ENCODE peak calls at places on chromosomes 16 and 17, in eight cellular contexts. R, S, K, Z, Y, Q, L and W are unnamed samples.

GRCh38 chr17:57986841-57987581 is 1.0 kb downstream of the VEZF1 start:
- DNase-seq in R (no peak), S (peak; percentile 91), K (peak; percentile 58), Z (peak; percentile 81), Y (peak; percentile 42), Q (no peak), L (peak; percentile 57), W (no peak)

GRCh38 chr17:75008373-75008772 is 4.1 kb upstream of the MRPL58 start:
- DNase-seq in R (no peak), S (no peak), K (no peak), Z (no peak), Y (no peak), Q (no peak), L (no peak), W (no peak)

GRCh38 chr16:46986896-46987295 is 13.4 kb upstream of the DNAJA2 start:
- DNase-seq in R (no peak), S (no peak), K (no peak), Z (no peak), Y (no peak), Q (no peak), L (no peak), W (no peak)

GRCh38 chr16:48720266-48720665 is 110.3 kb upstream of the N4BP1 start:
- DNase-seq in R (no peak), S (peak; percentile 22), K (peak; percentile 79), Z (no peak), Y (peak; percentile 34), Q (peak; percentile 22), L (no peak), W (no peak)

GRCh38 chr17:27245230-27245696 is 48.7 kb upstream of the WSB1 start:
- DNase-seq in R (peak; percentile 41), S (peak; percentile 89), K (peak; percentile 73), Z (peak; percentile 95), Y (peak; percentile 36), Q (peak; percentile 83), L (peak; percentile 88), W (no peak)

GRCh38 chr17:71444011-71444574 is 676.7 kb upstream of the SOX9 start:
- DNase-seq in R (no peak), S (peak; percentile 20), K (no peak), Z (no peak), Y (no peak), Q (no peak), L (no peak), W (no peak)

GRCh38 chr17:82692268-82692667 is 6.2 kb downstream of the RAB40B start:
- DNase-seq in R (no peak), S (no peak), K (no peak), Z (no peak), Y (no peak), Q (no peak), L (no peak), W (no peak)

GRCh38 chr17:50584116-50584515 is 23.6 kb downstream of the CACNA1G start:
- DNase-seq in R (no peak), S (no peak), K (peak; percentile 55), Z (no peak), Y (no peak), Q (no peak), L (no peak), W (no peak)

GRCh38 chr16:12449374-12449773 is 354.3 kb downstream of the CPPED1 start:
- DNase-seq in R (no peak), S (no peak), K (no peak), Z (no peak), Y (no peak), Q (no peak), L (no peak), W (no peak)

GRCh38 chr17:61349350-61349749 is 50.3 kb upstream of the TBX2 start:
- DNase-seq in R (no peak), S (no peak), K (peak; percentile 41), Z (no peak), Y (no peak), Q (no peak), L (no peak), W (no peak)

GRCh38 chr17:72376486-72377345 is 255.9 kb downstream of the SOX9 start:
- DNase-seq in R (no peak), S (peak; percentile 48), K (no peak), Z (no peak), Y (no peak), Q (no peak), L (no peak), W (peak; percentile 70)

GRCh38 chr17:16870253-16871245 is 101.4 kb downstream of the TNFRSF13B start:
- DNase-seq in R (no peak), S (no peak), K (no peak), Z (no peak), Y (no peak), Q (no peak), L (no peak), W (no peak)

GRCh38 chr17:73956595-73957465 is 246.6 kb upstream of the RPL38 start:
- DNase-seq in R (no peak), S (no peak), K (peak; percentile 80), Z (no peak), Y (peak; percentile 82), Q (peak; percentile 34), L (peak; percentile 74), W (no peak)

GRCh38 chr16:56140645-56141044 is 50.6 kb upstream of the GNAO1 start:
- DNase-seq in R (no peak), S (no peak), K (no peak), Z (no peak), Y (no peak), Q (no peak), L (no peak), W (no peak)

GRCh38 chr16:24156777-24157176 is 99.4 kb upstream of the CACNG3 start:
- DNase-seq in R (no peak), S (no peak), K (no peak), Z (no peak), Y (no peak), Q (no peak), L (no peak), W (no peak)

GRCh38 chr17:57553991-57554825 is 190.9 kb downstream of the CCDC182 start:
- DNase-seq in R (no peak), S (peak; percentile 43), K (peak; percentile 48), Z (no peak), Y (no peak), Q (no peak), L (no peak), W (no peak)

GRCh38 chr16:49998991-49999390 is 26.0 kb upstream of the CNEP1R1 start:
- DNase-seq in R (no peak), S (no peak), K (no peak), Z (no peak), Y (no peak), Q (no peak), L (no peak), W (no peak)

GRCh38 chr16:86680137-86680536 is 101.8 kb downstream of the FOXL1 start:
- DNase-seq in R (peak; percentile 86), S (peak; percentile 85), K (no peak), Z (no peak), Y (no peak), Q (no peak), L (no peak), W (peak; percentile 87)

GRCh38 chr17:61245706-61246135 is 153.9 kb upstream of the TBX2 start:
- DNase-seq in R (no peak), S (no peak), K (no peak), Z (no peak), Y (no peak), Q (no peak), L (no peak), W (no peak)

GRCh38 chr17:82636626-82637598 is 11.3 kb downstream of the WDR45B start:
- DNase-seq in R (no peak), S (no peak), K (no peak), Z (no peak), Y (no peak), Q (no peak), L (peak; percentile 63), W (no peak)

GRCh38 chr17:75454193-75454592 is 2.2 kb upstream of the TMEM94 start:
- DNase-seq in R (no peak), S (no peak), K (no peak), Z (no peak), Y (no peak), Q (no peak), L (no peak), W (no peak)

GRCh38 chr17:7889166-7889584 is 586 bp downstream of the CHD3 start:
- DNase-seq in R (no peak), S (peak; percentile 86), K (peak; percentile 88), Z (peak; percentile 99), Y (peak; percentile 43), Q (peak; percentile 82), L (peak; percentile 98), W (peak; percentile 40)

GRCh38 chr16:23501291-23501690 is 9.0 kb downstream of the GGA2 start:
- DNase-seq in R (no peak), S (no peak), K (no peak), Z (no peak), Y (no peak), Q (peak; percentile 17), L (no peak), W (no peak)

GRCh38 chr16:74730049-74730683 is 29.5 kb upstream of the MLKL start:
- DNase-seq in R (no peak), S (no peak), K (no peak), Z (no peak), Y (no peak), Q (peak; percentile 46), L (peak; percentile 86), W (no peak)

GRCh38 chr17:75518201-75518600 is 1.9 kb downstream of the TSEN54 start:
- DNase-seq in R (no peak), S (no peak), K (no peak), Z (no peak), Y (no peak), Q (no peak), L (no peak), W (no peak)

DNA sequence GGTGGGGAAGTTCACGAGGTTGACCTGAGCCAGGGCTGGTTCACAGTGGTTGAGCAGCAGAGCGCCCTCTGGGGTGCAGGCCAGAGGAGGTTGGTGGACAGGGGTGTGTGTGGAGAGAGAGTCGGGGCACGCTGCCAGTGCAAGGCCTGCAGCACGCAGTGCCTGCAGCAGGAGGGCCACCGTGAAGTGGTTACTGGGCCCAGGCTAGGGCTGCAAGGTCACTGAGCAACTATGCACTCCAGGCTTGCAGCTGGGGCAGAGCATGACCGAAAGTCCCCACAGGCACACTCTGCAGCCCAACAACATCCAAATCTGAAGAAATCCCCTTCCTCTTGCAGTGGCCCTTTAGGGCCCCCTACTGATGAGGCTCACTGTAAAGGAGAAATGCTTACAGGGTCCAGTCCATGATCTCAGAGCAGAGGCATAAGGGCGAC is 89.1 kb upstream of the NOL11 start:
- DNase-seq in R (no peak), S (no peak), K (no peak), Z (no peak), Y (no peak), Q (no peak), L (no peak), W (no peak)
- TF ChIP-seq CTCF in R (no peak), S (peak; percentile 14), K (peak; percentile 19), Z (no peak), Y (no peak), Q (no peak), L (no peak), W (no peak)

GRCh38 chr16:73057369-73058210 is 9.7 kb upstream of the ZFHX3 start:
- DNase-seq in R (no peak), S (no peak), K (peak; percentile 61), Z (peak; percentile 67), Y (no peak), Q (no peak), L (no peak), W (no peak)
- TF ChIP-seq CTCF in R (peak; percentile 26), S (peak; percentile 21), K (peak; percentile 30), Z (no peak), Y (peak; percentile 56), Q (peak; percentile 34), L (no peak), W (peak; percentile 22)

GRCh38 chr17:33299115-33299514 is 6.0 kb upstream of the ASIC2 start:
- DNase-seq in R (no peak), S (no peak), K (no peak), Z (no peak), Y (no peak), Q (no peak), L (no peak), W (no peak)
- TF ChIP-seq CTCF in R (no peak), S (no peak), K (no peak), Z (no peak), Y (no peak), Q (no peak), L (no peak), W (no peak)

GRCh38 chr17:565506-565905 is 149.1 kb downstream of the VPS53 start:
- DNase-seq in R (no peak), S (no peak), K (no peak), Z (no peak), Y (peak; percentile 2), Q (no peak), L (no peak), W (no peak)
- TF ChIP-seq CTCF in R (no peak), S (peak; percentile 26), K (peak; percentile 11), Z (no peak), Y (no peak), Q (no peak), L (no peak), W (peak; percentile 2)